ENCODE peak calls at places on chromosomes 13 and 19, in six cellular contexts. One of them, this sample, is unnamed.

GRCh38 chr13:57063007-57063406 is 77.7 kb upstream of the PRR20A start:
- DNase-seq in K562: no peak
- DNase-seq in A549: no peak
- DNase-seq in GM12878: no peak
- DNase-seq in endothelial cell of umbilical vein: no peak
- DNase-seq in HepG2: no peak
- DNase-seq in this sample: no peak

GRCh38 chr19:51821511-51821910 is 26.6 kb downstream of the FPR3 start:
- DNase-seq in K562: no peak
- DNase-seq in A549: no peak
- DNase-seq in GM12878: no peak
- DNase-seq in endothelial cell of umbilical vein: no peak
- DNase-seq in HepG2: no peak
- DNase-seq in this sample: no peak

GRCh38 chr13:63287926-63288325 is 1872.3 kb upstream of the PCDH20 start:
- DNase-seq in K562: no peak
- DNase-seq in A549: no peak
- DNase-seq in GM12878: no peak
- DNase-seq in endothelial cell of umbilical vein: no peak
- DNase-seq in HepG2: no peak
- DNase-seq in this sample: no peak

GRCh38 chr19:18399008-18399407 is 1.6 kb upstream of the LRRC25 start:
- DNase-seq in K562: no peak
- DNase-seq in A549: peak
- DNase-seq in GM12878: no peak
- DNase-seq in endothelial cell of umbilical vein: no peak
- DNase-seq in HepG2: no peak
- DNase-seq in this sample: no peak

GRCh38 chr13:60463787-60464186 is 66.8 kb downstream of the TDRD3 start:
- DNase-seq in K562: no peak
- DNase-seq in A549: no peak
- DNase-seq in GM12878: no peak
- DNase-seq in endothelial cell of umbilical vein: no peak
- DNase-seq in HepG2: no peak
- DNase-seq in this sample: peak

GRCh38 chr19:17107546-17108452 is 32.2 kb downstream of the MYO9B start:
- DNase-seq in K562: no peak
- DNase-seq in A549: peak
- DNase-seq in GM12878: no peak
- DNase-seq in endothelial cell of umbilical vein: peak
- DNase-seq in HepG2: peak
- DNase-seq in this sample: peak

GRCh38 chr19:20313894-20314293 is 146.9 kb downstream of the ZNF486 start:
- DNase-seq in K562: no peak
- DNase-seq in A549: no peak
- DNase-seq in GM12878: no peak
- DNase-seq in endothelial cell of umbilical vein: no peak
- DNase-seq in HepG2: no peak
- DNase-seq in this sample: no peak

GRCh38 chr19:35533822-35534521 is 716 bp downstream of the GAPDHS start:
- DNase-seq in K562: peak
- DNase-seq in A549: peak
- DNase-seq in GM12878: no peak
- DNase-seq in endothelial cell of umbilical vein: no peak
- DNase-seq in HepG2: peak
- DNase-seq in this sample: peak

GRCh38 chr19:34932494-34932893 is 5.8 kb downstream of the ZNF30 start:
- DNase-seq in K562: no peak
- DNase-seq in A549: no peak
- DNase-seq in GM12878: no peak
- DNase-seq in endothelial cell of umbilical vein: no peak
- DNase-seq in HepG2: no peak
- DNase-seq in this sample: no peak

GRCh38 chr19:33547676-33548075 is 26.1 kb upstream of the PEPD start:
- DNase-seq in K562: no peak
- DNase-seq in A549: no peak
- DNase-seq in GM12878: no peak
- DNase-seq in endothelial cell of umbilical vein: no peak
- DNase-seq in HepG2: no peak
- DNase-seq in this sample: no peak

GRCh38 chr19:44891016-44891882 is at the start of gene TOMM40:
- DNase-seq in K562: no peak
- DNase-seq in A549: peak
- DNase-seq in GM12878: no peak
- DNase-seq in endothelial cell of umbilical vein: no peak
- DNase-seq in HepG2: peak
- DNase-seq in this sample: peak

GRCh38 chr13:49690133-49690989 is 925 bp downstream of the EBPL start:
- DNase-seq in K562: peak
- DNase-seq in A549: peak
- DNase-seq in GM12878: no peak
- DNase-seq in endothelial cell of umbilical vein: peak
- DNase-seq in HepG2: peak
- DNase-seq in this sample: peak

GRCh38 chr19:44512326-44513298 is 12.3 kb upstream of the ZNF180 start:
- DNase-seq in K562: peak
- DNase-seq in A549: peak
- DNase-seq in GM12878: no peak
- DNase-seq in endothelial cell of umbilical vein: peak
- DNase-seq in HepG2: peak
- DNase-seq in this sample: peak

GRCh38 chr19:42191855-42192254 is 25.6 kb downstream of the DEDD2 start:
- DNase-seq in K562: no peak
- DNase-seq in A549: peak
- DNase-seq in GM12878: no peak
- DNase-seq in endothelial cell of umbilical vein: no peak
- DNase-seq in HepG2: peak
- DNase-seq in this sample: no peak

GRCh38 chr19:1672038-1672768 is 19.8 kb upstream of the TCF3 start:
- DNase-seq in K562: peak
- DNase-seq in A549: no peak
- DNase-seq in GM12878: no peak
- DNase-seq in endothelial cell of umbilical vein: no peak
- DNase-seq in HepG2: no peak
- DNase-seq in this sample: peak

GRCh38 chr19:13993554-13994308 is 12.4 kb downstream of the RFX1 start:
- DNase-seq in K562: no peak
- DNase-seq in A549: no peak
- DNase-seq in GM12878: no peak
- DNase-seq in endothelial cell of umbilical vein: no peak
- DNase-seq in HepG2: no peak
- DNase-seq in this sample: no peak

GRCh38 chr19:55340784-55341147 is 1.1 kb downstream of the KMT5C start:
- DNase-seq in K562: peak
- DNase-seq in A549: no peak
- DNase-seq in GM12878: no peak
- DNase-seq in endothelial cell of umbilical vein: peak
- DNase-seq in HepG2: no peak
- DNase-seq in this sample: peak

GRCh38 chr13:40271931-40272775 is 394.3 kb downstream of the FOXO1 start:
- DNase-seq in K562: no peak
- DNase-seq in A549: peak
- DNase-seq in GM12878: no peak
- DNase-seq in endothelial cell of umbilical vein: peak
- DNase-seq in HepG2: no peak
- DNase-seq in this sample: peak

GRCh38 chr13:66635526-66635925 is 594.6 kb downstream of the PCDH9 start:
- DNase-seq in K562: no peak
- DNase-seq in A549: peak
- DNase-seq in GM12878: no peak
- DNase-seq in endothelial cell of umbilical vein: peak
- DNase-seq in HepG2: no peak
- DNase-seq in this sample: no peak

GRCh38 chr19:9793051-9793591 is 24.6 kb upstream of the ZNF846 start:
- DNase-seq in K562: peak
- DNase-seq in A549: peak
- DNase-seq in GM12878: no peak
- DNase-seq in endothelial cell of umbilical vein: no peak
- DNase-seq in HepG2: no peak
- DNase-seq in this sample: peak

GRCh38 chr13:50463662-50464061 is 379.8 kb downstream of the DLEU7 start:
- DNase-seq in K562: no peak
- DNase-seq in A549: no peak
- DNase-seq in GM12878: no peak
- DNase-seq in endothelial cell of umbilical vein: peak
- DNase-seq in HepG2: no peak
- DNase-seq in this sample: no peak

GRCh38 chr19:5444431-5444830 is 10.8 kb upstream of the ZNRF4 start:
- DNase-seq in K562: no peak
- DNase-seq in A549: no peak
- DNase-seq in GM12878: no peak
- DNase-seq in endothelial cell of umbilical vein: no peak
- DNase-seq in HepG2: no peak
- DNase-seq in this sample: no peak

GRCh38 chr13:109787135-109787954 is 962 bp upstream of the IRS2 start:
- DNase-seq in K562: peak
- DNase-seq in A549: no peak
- DNase-seq in GM12878: no peak
- DNase-seq in endothelial cell of umbilical vein: peak
- DNase-seq in HepG2: no peak
- DNase-seq in this sample: peak

GRCh38 chr19:45123440-45123850 is 30.5 kb downstream of the PPP1R37 start:
- DNase-seq in K562: no peak
- DNase-seq in A549: no peak
- DNase-seq in GM12878: no peak
- DNase-seq in endothelial cell of umbilical vein: no peak
- DNase-seq in HepG2: no peak
- DNase-seq in this sample: no peak

GRCh38 chr13:76812971-76813691 is 73.1 kb downstream of the KCTD12 start:
- DNase-seq in K562: no peak
- DNase-seq in A549: no peak
- DNase-seq in GM12878: no peak
- DNase-seq in endothelial cell of umbilical vein: peak
- DNase-seq in HepG2: no peak
- DNase-seq in this sample: no peak

DNA sequence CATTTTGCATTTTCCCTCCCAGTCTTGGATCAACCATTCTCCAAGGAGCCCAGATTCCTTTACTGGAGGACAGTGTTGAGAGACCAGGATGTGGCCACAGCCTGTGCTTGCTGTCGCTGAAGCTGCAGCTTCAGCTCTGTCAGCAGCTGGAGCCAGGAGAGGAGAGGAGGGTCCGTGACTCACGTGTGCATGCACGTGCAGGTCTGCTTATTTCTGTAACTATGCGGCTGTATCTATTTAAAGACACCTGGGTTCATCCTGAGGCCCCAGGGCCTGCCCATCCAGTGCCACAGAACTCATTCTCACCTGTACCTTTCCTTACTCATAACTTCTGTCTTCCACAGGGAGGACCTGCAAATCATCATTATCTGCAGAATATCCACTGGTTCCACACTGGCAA is 8.2 kb upstream of the LAMP1 start:
- DNase-seq in K562: no peak
- DNase-seq in A549: no peak
- DNase-seq in GM12878: no peak
- DNase-seq in endothelial cell of umbilical vein: no peak
- DNase-seq in HepG2: no peak
- DNase-seq in this sample: no peak
- TF ChIP-seq MYC in K562: no peak
- TF ChIP-seq MYC in A549: no peak
- TF ChIP-seq MYC in GM12878: no peak
- TF ChIP-seq MYC in endothelial cell of umbilical vein: no peak
- TF ChIP-seq MYC in HepG2: no peak
- TF ChIP-seq MYC in this sample: no peak

DNA sequence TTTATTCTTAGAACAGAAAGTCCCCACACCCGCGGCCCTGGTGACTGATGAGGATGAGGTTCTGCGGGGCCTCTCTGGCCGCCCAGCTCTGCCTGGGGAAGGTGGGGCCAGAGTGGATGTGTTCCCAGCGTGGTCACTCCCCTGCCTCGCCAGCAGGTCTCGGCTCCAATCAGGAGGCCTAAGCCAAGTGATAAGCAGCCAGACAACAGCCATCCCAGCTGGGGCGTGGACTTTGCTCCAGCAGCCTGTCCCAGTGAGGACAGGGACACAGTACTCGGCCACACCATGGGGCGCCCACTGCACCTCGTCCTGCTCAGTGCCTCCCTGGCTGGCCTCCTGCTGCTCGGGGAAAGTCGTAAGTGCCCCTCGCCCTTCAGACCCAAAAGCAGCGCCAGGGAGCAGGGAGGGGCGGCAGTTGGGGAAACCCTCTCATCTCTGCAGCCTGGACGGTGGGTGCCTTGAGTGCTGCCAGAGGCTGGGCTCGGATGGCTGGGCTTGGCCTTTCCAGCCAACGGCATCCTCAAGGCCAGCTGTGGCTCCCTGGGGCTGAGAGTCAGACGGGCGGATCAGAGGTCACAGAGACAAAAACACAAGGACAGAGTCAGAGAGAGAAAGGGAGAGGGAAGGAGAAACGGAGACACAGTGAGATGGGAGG is at the start of gene F10:
- DNase-seq in K562: peak
- DNase-seq in A549: peak
- DNase-seq in GM12878: no peak
- DNase-seq in endothelial cell of umbilical vein: no peak
- DNase-seq in HepG2: peak
- DNase-seq in this sample: no peak
- TF ChIP-seq POLR2A in K562: no peak
- TF ChIP-seq POLR2A in A549: no peak
- TF ChIP-seq POLR2A in GM12878: no peak
- TF ChIP-seq POLR2A in endothelial cell of umbilical vein: no peak
- TF ChIP-seq POLR2A in HepG2: no peak
- TF ChIP-seq POLR2A in this sample: no peak

GRCh38 chr13:111912453-111912866 is 154.5 kb upstream of the SOX1 start:
- DNase-seq in K562: no peak
- DNase-seq in A549: no peak
- DNase-seq in GM12878: no peak
- DNase-seq in endothelial cell of umbilical vein: no peak
- DNase-seq in HepG2: no peak
- DNase-seq in this sample: no peak
- TF ChIP-seq MYC in K562: no peak
- TF ChIP-seq MYC in A549: no peak
- TF ChIP-seq MYC in GM12878: no peak
- TF ChIP-seq MYC in endothelial cell of umbilical vein: no peak
- TF ChIP-seq MYC in HepG2: no peak
- TF ChIP-seq MYC in this sample: no peak

DNA sequence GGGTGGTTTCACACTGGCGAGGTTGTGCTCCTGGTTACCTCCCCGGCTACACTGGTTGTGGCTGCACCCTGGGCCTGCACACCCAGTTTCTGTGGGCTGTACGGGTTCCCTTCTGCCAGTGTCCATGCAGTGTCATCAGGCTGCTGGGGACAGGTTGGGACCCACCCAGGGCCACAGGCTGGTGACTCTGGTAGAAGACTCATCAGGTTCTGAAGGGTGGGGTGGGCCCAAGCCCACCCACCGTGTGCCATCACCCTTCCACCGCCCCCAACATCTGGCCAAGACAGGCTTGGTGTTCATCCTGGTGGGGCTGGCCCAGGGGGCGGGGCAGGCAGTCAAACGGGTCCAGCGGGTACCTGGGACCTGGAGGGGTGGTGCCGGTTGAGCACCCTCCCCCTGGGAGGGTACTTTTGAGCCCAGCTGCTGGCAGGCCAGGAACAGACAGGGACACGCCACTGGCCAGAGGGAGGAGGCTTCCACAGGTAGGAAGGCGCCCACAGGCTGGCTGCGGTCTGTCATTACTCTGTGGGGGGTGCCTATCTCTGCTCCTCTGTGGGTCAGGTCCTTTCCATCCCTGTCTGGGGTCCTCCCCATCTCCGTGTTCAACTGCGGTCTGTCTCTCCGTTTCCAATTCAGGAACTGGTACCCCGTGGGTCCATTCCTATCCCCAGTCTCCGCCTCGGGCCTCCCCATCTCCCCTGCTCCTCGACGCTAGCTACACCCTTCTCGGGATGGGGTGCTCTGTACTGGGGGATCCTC is at the start of gene RNF225:
- DNase-seq in K562: no peak
- DNase-seq in A549: peak
- DNase-seq in GM12878: no peak
- DNase-seq in endothelial cell of umbilical vein: no peak
- DNase-seq in HepG2: no peak
- DNase-seq in this sample: peak
- TF ChIP-seq POLR2A in K562: peak
- TF ChIP-seq POLR2A in A549: no peak
- TF ChIP-seq POLR2A in GM12878: peak
- TF ChIP-seq POLR2A in endothelial cell of umbilical vein: peak
- TF ChIP-seq POLR2A in HepG2: peak
- TF ChIP-seq POLR2A in this sample: peak